ENCODE peak calls at places on chromosome X, in six cellular contexts. G, B, U, Y, N and I are unnamed samples.

GRCh38 chrX:50691820-50692219 is 122.2 kb downstream of the SHROOM4 start:
- DNase-seq in G (peak), B (no peak), U (peak), Y (peak), N (peak), I (no peak)

GRCh38 chrX:1524874-1525582 is 12.0 kb downstream of the P2RY8 start:
- DNase-seq in G (no peak), B (peak), U (no peak), Y (no peak), N (no peak), I (no peak)

GRCh38 chrX:2767631-2768455 is 16.0 kb downstream of the XG start:
- DNase-seq in G (peak), B (peak), U (peak), Y (no peak), N (peak), I (peak)

GRCh38 chrX:41421071-41421729 is 25.9 kb upstream of the NYX start:
- DNase-seq in G (no peak), B (no peak), U (no peak), Y (no peak), N (peak), I (no peak)

GRCh38 chrX:9865804-9866471 is 79.7 kb downstream of the SHROOM2 start:
- DNase-seq in G (no peak), B (no peak), U (no peak), Y (no peak), N (peak), I (no peak)

GRCh38 chrX:25013593-25014365 is 2.0 kb downstream of the ARX start:
- DNase-seq in G (no peak), B (no peak), U (no peak), Y (no peak), N (no peak), I (no peak)

GRCh38 chrX:119228506-119229290 is 7.4 kb upstream of the PGRMC1 start:
- DNase-seq in G (peak), B (no peak), U (peak), Y (no peak), N (peak), I (no peak)

GRCh38 chrX:41326431-41326830 is 7.5 kb upstream of the DDX3X start:
- DNase-seq in G (no peak), B (no peak), U (no peak), Y (no peak), N (no peak), I (no peak)

GRCh38 chrX:113594504-113594903 is 753.9 kb upstream of the AMOT start:
- DNase-seq in G (no peak), B (no peak), U (no peak), Y (no peak), N (no peak), I (no peak)

GRCh38 chrX:129540725-129541184 is 696 bp downstream of the OCRL start:
- DNase-seq in G (peak), B (no peak), U (peak), Y (no peak), N (peak), I (no peak)

GRCh38 chrX:69152398-69152797 is 12.9 kb downstream of the PJA1 start:
- DNase-seq in G (no peak), B (peak), U (no peak), Y (no peak), N (peak), I (no peak)

GRCh38 chrX:148381603-148382002 is 118.8 kb upstream of the AFF2 start:
- DNase-seq in G (no peak), B (no peak), U (no peak), Y (peak), N (no peak), I (no peak)

GRCh38 chrX:41003501-41004286 is 81.6 kb upstream of the USP9X start:
- DNase-seq in G (no peak), B (no peak), U (no peak), Y (no peak), N (no peak), I (no peak)

GRCh38 chrX:113124693-113125092 is 284.1 kb upstream of the AMOT start:
- DNase-seq in G (no peak), B (no peak), U (no peak), Y (no peak), N (no peak), I (no peak)

GRCh38 chrX:9873952-9874351 is 87.7 kb downstream of the SHROOM2 start:
- DNase-seq in G (no peak), B (no peak), U (no peak), Y (peak), N (peak), I (peak)

DNA sequence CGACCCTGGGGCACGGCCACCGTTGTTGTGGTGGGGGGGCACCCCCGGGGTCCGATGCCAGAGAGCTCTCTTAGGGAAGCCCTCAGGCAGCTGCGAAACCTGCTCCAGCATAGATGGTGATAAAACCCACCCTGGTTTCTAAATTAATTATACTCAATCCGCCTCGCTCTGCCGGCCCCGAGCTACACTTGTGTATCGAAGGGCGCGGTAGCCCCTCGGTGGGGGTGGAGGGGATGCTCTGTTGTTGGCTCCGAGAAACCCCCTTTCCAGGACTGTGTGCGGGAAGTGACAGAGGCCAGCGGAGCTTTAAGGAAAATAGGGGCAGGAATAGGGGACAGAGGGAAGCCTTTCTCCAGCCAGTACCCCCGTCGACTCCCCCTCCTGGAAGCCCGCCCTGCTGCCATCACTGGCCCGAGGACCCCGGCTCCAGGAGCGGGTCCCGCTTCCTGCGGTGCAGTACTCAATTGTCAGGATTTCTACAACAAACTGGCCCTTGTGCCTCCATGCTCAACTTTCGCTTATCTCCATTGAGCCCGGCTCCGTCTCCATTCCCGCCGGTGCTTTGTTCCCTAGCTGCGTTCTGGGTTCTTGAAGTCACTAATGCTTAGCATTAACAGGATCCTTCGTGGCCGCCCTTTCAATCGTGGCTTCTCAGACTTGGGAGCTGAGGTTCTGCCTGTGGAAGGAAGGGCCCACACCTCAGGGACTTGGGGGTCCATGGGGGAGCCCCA is 408.2 kb downstream of the BCOR start:
- DNase-seq in G (no peak), B (no peak), U (no peak), Y (no peak), N (peak), I (no peak)
- H3K4me3 ChIP-seq in G (peak), B (peak), U (peak), Y (no peak), N (peak), I (peak)

GRCh38 chrX:27186671-27187070 is 276.5 kb downstream of the PPP4R3C start:
- DNase-seq in G (peak), B (no peak), U (peak), Y (peak), N (peak), I (peak)
- H3K4me3 ChIP-seq in G (no peak), B (no peak), U (no peak), Y (no peak), N (no peak), I (no peak)

GRCh38 chrX:71285929-71286328 is 2.5 kb downstream of the NONO start:
- DNase-seq in G (no peak), B (no peak), U (no peak), Y (no peak), N (no peak), I (no peak)
- H3K4me3 ChIP-seq in G (peak), B (no peak), U (peak), Y (no peak), N (peak), I (no peak)

GRCh38 chrX:48575642-48576041 is 1.4 kb downstream of the RBM3 start:
- DNase-seq in G (no peak), B (no peak), U (no peak), Y (no peak), N (no peak), I (no peak)

GRCh38 chrX:48578661-48579128 is 4.4 kb downstream of the RBM3 start:
- DNase-seq in G (peak), B (no peak), U (no peak), Y (no peak), N (no peak), I (peak)

GRCh38 chrX:48576108-48576507 is 1.8 kb downstream of the RBM3 start:
- DNase-seq in G (no peak), B (no peak), U (no peak), Y (no peak), N (no peak), I (no peak)

GRCh38 chrX:48573690-48574269 is 504 bp upstream of the RBM3 start:
- DNase-seq in G (no peak), B (peak), U (no peak), Y (no peak), N (no peak), I (peak)

GRCh38 chrX:48574270-48575266 is at the start of gene RBM3:
- DNase-seq in G (peak), B (peak), U (peak), Y (peak), N (peak), I (peak)
- H3K4me3 ChIP-seq in G (peak), B (peak), U (peak), Y (peak), N (peak), I (peak)

GRCh38 chrX:150715180-150715579 is 22.0 kb downstream of the MTMR1 start:
- DNase-seq in G (no peak), B (no peak), U (no peak), Y (no peak), N (peak), I (no peak)

GRCh38 chrX:150719641-150720040 is 26.4 kb downstream of the MTMR1 start:
- DNase-seq in G (no peak), B (no peak), U (no peak), Y (no peak), N (no peak), I (no peak)
- H3K4me3 ChIP-seq in G (no peak), B (no peak), U (no peak), Y (no peak), N (no peak), I (no peak)

GRCh38 chrX:46953597-46953996 is 41.4 kb downstream of the JADE3 start:
- DNase-seq in G (peak), B (no peak), U (no peak), Y (no peak), N (no peak), I (peak)

GRCh38 chrX:46954716-46955115 is 42.5 kb downstream of the JADE3 start:
- DNase-seq in G (no peak), B (no peak), U (no peak), Y (no peak), N (no peak), I (no peak)

GRCh38 chrX:46959101-46959500 is 46.9 kb downstream of the JADE3 start:
- DNase-seq in G (no peak), B (no peak), U (no peak), Y (no peak), N (no peak), I (no peak)

GRCh38 chrX:46957299-46957698 is 45.1 kb downstream of the JADE3 start:
- DNase-seq in G (peak), B (no peak), U (no peak), Y (no peak), N (no peak), I (no peak)

GRCh38 chrX:46953137-46953527 is 40.9 kb downstream of the JADE3 start:
- DNase-seq in G (no peak), B (no peak), U (no peak), Y (no peak), N (no peak), I (no peak)
- H3K4me3 ChIP-seq in G (no peak), B (no peak), U (no peak), Y (no peak), N (no peak), I (no peak)

DNA sequence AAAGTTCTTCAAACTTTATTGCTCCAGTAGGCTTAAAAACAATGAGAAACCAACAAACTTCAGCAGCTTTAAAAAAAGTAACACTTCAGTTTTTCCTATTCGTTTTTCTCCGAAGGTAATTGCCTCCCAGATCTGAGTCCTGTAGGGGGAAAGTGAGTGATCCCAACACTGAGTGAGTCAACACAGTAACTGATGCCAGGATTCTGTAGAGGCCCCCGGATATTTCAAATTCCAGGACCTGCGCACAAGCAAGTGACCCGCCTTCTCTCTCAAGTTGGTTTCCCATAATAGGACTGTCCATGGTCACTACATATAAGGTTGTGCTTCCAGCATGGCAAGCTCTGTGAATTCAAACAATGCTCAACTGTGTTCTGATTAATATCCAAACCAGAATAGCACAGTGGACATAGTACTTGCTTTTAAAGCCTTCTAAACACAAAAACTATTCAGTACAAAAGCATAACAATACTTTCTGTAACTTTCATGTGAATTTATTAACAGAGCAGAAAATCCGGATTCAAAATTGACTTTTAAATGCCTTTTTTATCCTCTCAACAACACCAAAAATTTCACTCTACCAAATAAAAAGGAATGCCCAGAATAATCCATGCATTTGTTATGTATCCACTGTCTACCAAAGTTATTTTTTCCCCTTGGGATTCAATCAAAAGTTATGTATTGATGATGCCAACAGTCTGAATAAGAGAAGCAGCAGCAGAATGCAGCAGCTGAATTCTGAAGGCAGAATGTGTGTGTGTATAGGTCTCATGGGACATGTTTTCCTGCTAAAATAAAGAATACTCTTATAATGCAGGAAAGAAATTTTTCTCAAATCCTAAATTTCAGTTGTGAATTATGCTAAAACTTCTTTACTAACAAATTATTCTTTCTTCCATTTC is at the start of gene DMD:
- DNase-seq in G (peak), B (peak), U (peak), Y (no peak), N (no peak), I (peak)
- H3K4me3 ChIP-seq in G (peak), B (peak), U (no peak), Y (no peak), N (no peak), I (no peak)

GRCh38 chrX:140090800-140091275 is 125.5 kb upstream of the CXorf66 start:
- DNase-seq in G (peak), B (no peak), U (no peak), Y (no peak), N (no peak), I (no peak)
- H3K4me3 ChIP-seq in G (peak), B (peak), U (peak), Y (no peak), N (peak), I (peak)

GRCh38 chrX:18649498-18649951 is 22.4 kb downstream of the RS1 start:
- DNase-seq in G (no peak), B (no peak), U (no peak), Y (no peak), N (no peak), I (peak)
- H3K4me3 ChIP-seq in G (no peak), B (no peak), U (no peak), Y (no peak), N (no peak), I (no peak)